ENCODE peak calls at places on chromosomes 3 and 15, in eight cellular contexts. M is lower lobe of right lung, U is HepG2, L is OCI-LY7, B is GM12878, D is tibial artery, N is heart right ventricle, P is tibial nerve. T is an unnamed sample. For H3K4me1, the result is how much of the 10 kb centered on the place peaks cover.

GRCh38 chr3:19596408-19596807 is 337.6 kb downstream of the EFHB start:
- DNase-seq in M (no peak), D (no peak), N (no peak), U (no peak), B (peak), L (no peak), P (no peak), T (no peak)

GRCh38 chr3:47421741-47422649 is 41.2 kb downstream of the PTPN23 start:
- DNase-seq in P (no peak), B (no peak), U (no peak), D (no peak), M (no peak), N (peak), L (no peak), T (no peak)

GRCh38 chr3:167406876-167407492 is 26.9 kb upstream of the ZBBX start:
- DNase-seq in U (peak), M (no peak), L (peak), N (peak), B (no peak), D (peak), P (no peak), T (peak)

GRCh38 chr3:22962244-22962643 is 240.9 kb upstream of the UBE2E2 start:
- DNase-seq in N (no peak), B (no peak), U (no peak), P (no peak), L (no peak), D (no peak), M (no peak), T (no peak)

GRCh38 chr15:59997070-59997701 is 6.9 kb upstream of the FOXB1 start:
- DNase-seq in P (no peak), N (no peak), U (no peak), B (no peak), D (no peak), M (peak), L (no peak), T (no peak)

GRCh38 chr3:53773586-53774368 is 72.4 kb downstream of the CHDH start:
- DNase-seq in U (no peak), B (peak), M (no peak), P (peak), D (peak), N (no peak), L (no peak), T (no peak)

GRCh38 chr3:49790626-49791411 is 4.5 kb upstream of the IP6K1 start:
- DNase-seq in P (no peak), D (no peak), M (no peak), N (no peak), B (no peak), U (no peak), L (no peak), T (no peak)

GRCh38 chr3:25910997-25911396 is 121.1 kb downstream of the OXSM start:
- DNase-seq in U (peak), M (peak), L (peak), D (no peak), P (peak), N (no peak), B (no peak), T (no peak)

GRCh38 chr3:112365035-112365434 is 32.1 kb downstream of the CD200 start:
- DNase-seq in D (no peak), U (no peak), P (no peak), L (no peak), B (no peak), N (no peak), M (no peak), T (no peak)

GRCh38 chr3:38031022-38031994 is 1.9 kb upstream of the PLCD1 start:
- DNase-seq in U (no peak), L (no peak), N (no peak), P (no peak), B (no peak), D (peak), M (peak), T (no peak)

GRCh38 chr15:70584838-70585706 is 178.3 kb downstream of the UACA start:
- DNase-seq in B (no peak), U (peak), N (no peak), L (no peak), D (no peak), P (no peak), M (no peak), T (no peak)

GRCh38 chr15:70587896-70588567 is 175.3 kb downstream of the UACA start:
- DNase-seq in B (no peak), N (no peak), M (no peak), L (no peak), U (no peak), D (no peak), P (no peak), T (no peak)

GRCh38 chr15:70586241-70586640 is 177.1 kb downstream of the UACA start:
- DNase-seq in U (no peak), D (no peak), N (no peak), B (no peak), P (no peak), L (no peak), M (no peak), T (no peak)

GRCh38 chr15:70584441-70584837 is 178.9 kb downstream of the UACA start:
- DNase-seq in M (no peak), U (no peak), P (no peak), L (no peak), B (no peak), N (no peak), D (no peak), T (no peak)

DNA sequence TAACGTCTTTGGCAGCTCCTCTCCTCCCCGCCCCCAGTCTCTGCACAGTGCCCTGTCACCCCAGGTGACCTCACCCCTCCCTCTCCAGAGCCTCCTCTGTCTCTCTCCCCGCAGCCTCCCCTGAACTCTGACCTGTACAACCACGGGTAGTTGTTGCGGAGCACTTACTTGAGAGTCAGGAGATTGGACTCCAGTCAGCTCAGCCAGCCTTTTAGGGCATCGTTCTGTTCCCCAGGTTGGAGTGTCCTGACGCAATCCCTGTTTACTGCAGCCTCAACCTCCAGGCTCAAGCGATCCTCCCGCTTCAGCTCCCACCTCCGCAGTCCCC is 177.7 kb downstream of the UACA start:
- DNase-seq in D (no peak), M (no peak), L (no peak), U (peak), N (no peak), B (no peak), P (no peak), T (no peak)
- H3K4me3 ChIP-seq in D (no peak), M (no peak), L (no peak), U (peak), N (no peak), B (no peak), P (no peak), T (peak)

DNA sequence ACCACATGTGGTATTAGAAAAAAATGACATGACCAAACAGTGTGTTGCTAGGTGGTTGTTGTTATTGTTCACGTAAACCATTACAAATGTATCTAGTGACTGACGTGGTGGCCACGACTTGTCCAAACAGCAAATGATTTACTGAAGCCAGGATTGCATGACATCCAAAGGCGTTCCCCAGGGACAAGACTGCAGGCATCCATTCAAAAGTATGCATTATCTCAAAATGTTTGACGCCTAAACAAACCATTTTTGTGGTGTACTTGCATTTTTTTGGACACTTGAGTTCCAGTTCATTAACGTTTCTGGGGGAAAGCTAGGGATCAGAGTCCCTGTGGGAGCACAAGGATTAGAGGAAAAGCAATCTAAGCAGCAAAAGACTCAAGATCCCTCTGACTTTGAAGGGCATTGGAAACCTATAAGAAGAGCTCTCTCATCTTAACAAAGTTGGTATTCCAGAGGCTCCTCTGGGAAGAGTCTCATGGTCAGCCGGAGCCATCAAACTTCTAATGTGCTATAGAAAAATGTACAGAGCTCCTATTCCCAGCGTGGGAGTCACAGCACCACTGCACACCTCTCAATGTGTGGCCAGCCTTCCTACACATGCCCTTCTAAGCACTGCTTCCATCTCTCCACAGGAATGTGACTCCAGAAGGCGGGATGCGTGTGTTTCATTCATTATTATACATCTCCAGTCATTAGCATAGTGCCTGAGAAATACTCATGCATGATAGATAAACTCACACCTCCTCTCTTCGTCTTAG is 62.9 kb downstream of the FBN1 start:
- DNase-seq in U (no peak), B (no peak), N (peak), M (no peak), L (no peak), P (no peak), D (no peak), T (no peak)
- H3K4me1 ChIP-seq in U (under half), B (under half), N (under half), M (under half), L (under half), P (under half), D (under half), T (under half)

DNA sequence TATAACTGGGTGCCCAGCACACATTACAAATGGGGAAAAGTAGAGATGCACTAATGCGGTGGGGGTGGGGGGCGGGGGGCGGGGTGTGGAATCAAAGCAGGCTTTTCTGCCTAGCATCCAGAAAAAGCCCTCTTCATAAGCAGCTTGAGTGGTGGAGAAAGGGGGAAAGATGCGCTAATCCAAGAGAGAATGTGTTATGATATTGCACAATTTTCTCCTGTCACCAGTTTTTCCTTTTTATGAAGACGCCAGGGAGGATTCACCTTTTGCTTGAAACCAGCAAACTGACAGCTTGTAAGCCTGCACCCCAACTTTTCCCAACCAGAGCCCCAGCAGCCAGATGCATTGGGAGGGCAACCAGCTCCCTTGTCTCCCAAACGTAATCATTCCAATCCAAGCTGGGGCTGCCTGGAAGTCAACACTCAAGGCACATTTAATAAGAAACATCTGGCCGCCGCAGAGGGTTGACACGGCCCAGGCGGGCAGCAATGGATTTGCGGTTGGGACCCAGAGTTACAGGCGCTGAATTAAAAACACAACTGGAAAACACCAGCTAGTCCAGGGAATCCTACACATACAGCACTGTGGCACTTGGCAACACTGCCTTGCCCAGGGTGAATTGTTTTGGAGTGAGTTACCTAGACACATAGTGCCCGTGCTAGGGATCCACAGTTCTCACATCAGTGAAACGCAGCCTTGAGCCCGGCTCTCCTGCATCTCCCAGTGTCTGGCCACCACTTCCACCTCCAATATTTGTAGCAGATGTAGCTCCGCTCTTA is 218.5 kb upstream of the PRICKLE2 start:
- DNase-seq in P (peak), D (no peak), B (no peak), U (no peak), L (no peak), M (no peak), N (no peak), T (no peak)
- H3K27ac ChIP-seq in P (no peak), D (no peak), B (no peak), U (no peak), L (no peak), M (peak), N (no peak), T (no peak)

GRCh38 chr3:43289401-43289800 is 3.1 kb downstream of the SNRK start:
- DNase-seq in D (no peak), M (no peak), L (no peak), U (no peak), P (no peak), N (no peak), B (no peak), T (no peak)

GRCh38 chr3:43288366-43288765 is 2.0 kb downstream of the SNRK start:
- DNase-seq in L (peak), D (no peak), P (no peak), M (no peak), N (no peak), U (no peak), B (no peak), T (no peak)

GRCh38 chr3:43288850-43289249 is 2.5 kb downstream of the SNRK start:
- DNase-seq in D (no peak), P (no peak), N (no peak), L (no peak), M (no peak), U (peak), B (no peak), T (no peak)

GRCh38 chr3:43290961-43291360 is 4.6 kb downstream of the SNRK start:
- DNase-seq in L (no peak), B (no peak), P (no peak), M (no peak), U (no peak), N (no peak), D (no peak), T (no peak)

GRCh38 chr3:43291546-43291945 is 5.2 kb downstream of the SNRK start:
- DNase-seq in M (no peak), B (no peak), N (no peak), D (no peak), L (no peak), U (no peak), P (no peak), T (no peak)
- H3K4me3 ChIP-seq in M (peak), B (no peak), N (no peak), D (no peak), L (no peak), U (no peak), P (no peak), T (no peak)

GRCh38 chr3:5036858-5037257 is 57.6 kb downstream of the BHLHE40 start:
- DNase-seq in P (no peak), B (no peak), L (no peak), D (no peak), N (no peak), M (no peak), U (no peak), T (no peak)
- H3K4me1 ChIP-seq in P (under half), B (under half), L (under half), D (under half), N (under half), M (under half), U (under half), T (under half)

DNA sequence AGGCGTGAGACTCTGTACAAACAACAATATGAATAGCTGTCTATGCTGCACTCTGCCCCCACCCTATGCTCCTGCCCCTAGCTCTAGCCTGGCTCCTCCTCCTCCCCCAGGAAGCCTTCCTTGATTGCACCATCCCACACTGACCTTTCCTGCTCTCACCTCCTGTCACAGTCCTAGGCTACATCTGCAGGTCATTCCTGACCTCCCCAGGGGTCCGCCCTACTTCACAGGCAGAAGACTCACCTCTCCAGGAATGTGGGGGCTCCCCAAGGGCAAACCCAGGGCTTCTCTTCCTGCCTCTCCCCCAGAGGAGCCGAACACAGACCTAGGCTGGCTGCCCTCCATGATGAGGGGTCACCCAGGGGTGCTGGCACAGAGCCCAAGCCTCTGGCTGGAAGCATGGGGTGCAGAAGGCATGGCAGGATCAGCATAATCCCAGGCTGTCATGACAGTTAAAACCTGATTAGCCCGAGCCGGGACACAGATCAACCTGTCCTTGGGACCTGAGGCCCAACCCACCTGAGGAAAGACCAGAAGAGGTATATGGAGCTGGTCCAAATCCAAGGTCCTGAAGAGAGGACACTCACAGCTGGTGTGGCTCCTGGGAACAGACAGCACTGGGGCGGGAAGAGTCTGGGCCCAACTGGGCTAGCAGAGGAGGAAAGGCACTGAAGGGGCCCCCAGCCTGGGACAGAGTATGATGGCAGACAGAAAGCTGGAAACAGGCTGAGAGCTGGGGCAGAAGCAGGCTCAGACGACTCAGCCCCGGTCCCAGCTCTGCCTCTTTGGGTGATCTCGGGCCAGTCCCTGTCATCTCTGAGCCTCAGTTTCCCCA is 5.9 kb downstream of the SEMA7A start:
- DNase-seq in U (peak), M (no peak), P (no peak), L (no peak), N (no peak), D (no peak), B (no peak), T (no peak)
- H3K27ac ChIP-seq in U (peak), M (no peak), P (peak), L (no peak), N (no peak), D (no peak), B (peak), T (no peak)

GRCh38 chr15:73997986-73998385 is 3.5 kb downstream of the PML start:
- DNase-seq in M (no peak), L (no peak), U (no peak), P (no peak), D (no peak), N (no peak), B (no peak), T (no peak)
- H3K4me3 ChIP-seq in M (peak), L (no peak), U (no peak), P (no peak), D (no peak), N (no peak), B (peak), T (no peak)

GRCh38 chr3:11554666-11555065 is 89.0 kb downstream of the VGLL4 start:
- DNase-seq in L (no peak), D (no peak), P (no peak), N (no peak), U (no peak), B (no peak), M (peak), T (no peak)

GRCh38 chr3:11555211-11555782 is 88.4 kb downstream of the VGLL4 start:
- DNase-seq in L (no peak), N (no peak), D (no peak), U (no peak), P (no peak), M (peak), B (no peak), T (no peak)

GRCh38 chr3:11553436-11554235 is 90.1 kb downstream of the VGLL4 start:
- DNase-seq in L (no peak), U (no peak), N (no peak), D (peak), M (peak), P (peak), B (no peak), T (no peak)

GRCh38 chr3:11555823-11556222 is 87.9 kb downstream of the VGLL4 start:
- DNase-seq in P (no peak), M (peak), D (no peak), L (no peak), N (no peak), U (no peak), B (no peak), T (no peak)

DNA sequence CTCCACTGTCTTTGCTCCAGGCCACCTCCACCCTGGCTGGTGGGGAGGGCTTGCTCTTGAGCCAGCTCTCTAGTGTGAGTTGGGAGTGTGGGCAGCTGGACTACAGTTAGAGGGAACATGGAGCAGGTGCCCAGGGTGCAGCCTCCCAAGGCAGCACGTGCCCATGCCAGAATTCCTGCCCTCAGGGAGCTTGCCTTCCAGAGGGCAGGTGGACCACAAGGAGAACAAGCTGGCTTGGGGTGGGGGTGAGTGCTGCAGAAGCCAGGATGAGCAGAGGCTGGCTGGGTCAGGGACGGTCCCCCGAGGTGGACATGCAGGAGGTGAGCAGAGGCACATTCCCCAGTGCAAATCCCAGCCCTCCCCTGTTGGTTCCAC is 89.5 kb downstream of the VGLL4 start:
- DNase-seq in L (no peak), M (peak), N (no peak), B (no peak), U (no peak), D (no peak), P (no peak), T (no peak)
- H3K4me1 ChIP-seq in L (under half), M (under half), N (half or more), B (under half), U (under half), D (half or more), P (under half), T (under half)